ENCODE peak calls at places on chromosomes 2 and 18, in ten cellular contexts. One of them, this sample, is unnamed. For H3K4me1, the result is how much of the 10 kb centered on the place peaks cover.

GRCh38 chr2:228678110-228678509 is 496.6 kb upstream of the SPHKAP start:
- DNase-seq in IMR-90: no peak
- DNase-seq in A549: no peak
- DNase-seq in astrocyte: no peak
- DNase-seq in PC-3: no peak
- DNase-seq in mammary epithelial cell: no peak
- DNase-seq in uterus: no peak
- DNase-seq in psoas muscle: no peak
- DNase-seq in transverse colon: no peak
- DNase-seq in HCT116: no peak
- DNase-seq in this sample: no peak

GRCh38 chr2:150919899-150920298 is 341.8 kb downstream of the RBM43 start:
- DNase-seq in IMR-90: peak
- DNase-seq in A549: no peak
- DNase-seq in astrocyte: peak
- DNase-seq in PC-3: no peak
- DNase-seq in mammary epithelial cell: no peak
- DNase-seq in uterus: no peak
- DNase-seq in psoas muscle: no peak
- DNase-seq in transverse colon: no peak
- DNase-seq in HCT116: no peak
- DNase-seq in this sample: no peak

GRCh38 chr2:44546469-44547127 is 184.9 kb downstream of the CAMKMT start:
- DNase-seq in IMR-90: no peak
- DNase-seq in A549: no peak
- DNase-seq in astrocyte: no peak
- DNase-seq in PC-3: no peak
- DNase-seq in mammary epithelial cell: no peak
- DNase-seq in uterus: no peak
- DNase-seq in psoas muscle: no peak
- DNase-seq in transverse colon: no peak
- DNase-seq in HCT116: no peak
- DNase-seq in this sample: peak

GRCh38 chr2:102449370-102449974 is 23.6 kb upstream of the SLC9A4 start:
- DNase-seq in IMR-90: peak
- DNase-seq in A549: peak
- DNase-seq in astrocyte: peak
- DNase-seq in PC-3: peak
- DNase-seq in mammary epithelial cell: peak
- DNase-seq in uterus: peak
- DNase-seq in psoas muscle: peak
- DNase-seq in transverse colon: peak
- DNase-seq in HCT116: peak
- DNase-seq in this sample: peak

GRCh38 chr2:142907653-142908052 is 30.2 kb downstream of the KYNU start:
- DNase-seq in IMR-90: no peak
- DNase-seq in A549: no peak
- DNase-seq in astrocyte: no peak
- DNase-seq in PC-3: peak
- DNase-seq in mammary epithelial cell: peak
- DNase-seq in uterus: no peak
- DNase-seq in psoas muscle: no peak
- DNase-seq in transverse colon: no peak
- DNase-seq in HCT116: no peak
- DNase-seq in this sample: no peak

GRCh38 chr2:169662744-169663143 is 31.5 kb downstream of the CFAP210 start:
- DNase-seq in IMR-90: no peak
- DNase-seq in A549: no peak
- DNase-seq in astrocyte: no peak
- DNase-seq in PC-3: no peak
- DNase-seq in mammary epithelial cell: no peak
- DNase-seq in uterus: no peak
- DNase-seq in psoas muscle: no peak
- DNase-seq in transverse colon: no peak
- DNase-seq in HCT116: no peak
- DNase-seq in this sample: no peak

GRCh38 chr18:6057604-6058003 is 162.3 kb upstream of the TMEM200C start:
- DNase-seq in IMR-90: peak
- DNase-seq in A549: no peak
- DNase-seq in astrocyte: peak
- DNase-seq in PC-3: peak
- DNase-seq in mammary epithelial cell: no peak
- DNase-seq in uterus: no peak
- DNase-seq in psoas muscle: no peak
- DNase-seq in transverse colon: no peak
- DNase-seq in HCT116: no peak
- DNase-seq in this sample: peak

GRCh38 chr2:110105608-110106467 is 9.8 kb downstream of the MALL start:
- DNase-seq in IMR-90: peak
- DNase-seq in A549: peak
- DNase-seq in astrocyte: peak
- DNase-seq in PC-3: peak
- DNase-seq in mammary epithelial cell: peak
- DNase-seq in uterus: no peak
- DNase-seq in psoas muscle: no peak
- DNase-seq in transverse colon: peak
- DNase-seq in HCT116: peak
- DNase-seq in this sample: peak

GRCh38 chr18:23196119-23197004 is 61.1 kb downstream of the CABLES1 start:
- DNase-seq in IMR-90: no peak
- DNase-seq in A549: no peak
- DNase-seq in astrocyte: peak
- DNase-seq in PC-3: no peak
- DNase-seq in mammary epithelial cell: no peak
- DNase-seq in uterus: no peak
- DNase-seq in psoas muscle: no peak
- DNase-seq in transverse colon: no peak
- DNase-seq in HCT116: no peak
- DNase-seq in this sample: no peak

GRCh38 chr2:43480874-43481273 is 115.0 kb downstream of the THADA start:
- DNase-seq in IMR-90: no peak
- DNase-seq in A549: no peak
- DNase-seq in astrocyte: peak
- DNase-seq in PC-3: no peak
- DNase-seq in mammary epithelial cell: no peak
- DNase-seq in uterus: no peak
- DNase-seq in psoas muscle: no peak
- DNase-seq in transverse colon: no peak
- DNase-seq in HCT116: no peak
- DNase-seq in this sample: no peak

GRCh38 chr2:12469053-12469625 is 247.6 kb upstream of the TRIB2 start:
- DNase-seq in IMR-90: peak
- DNase-seq in A549: no peak
- DNase-seq in astrocyte: no peak
- DNase-seq in PC-3: no peak
- DNase-seq in mammary epithelial cell: no peak
- DNase-seq in uterus: no peak
- DNase-seq in psoas muscle: no peak
- DNase-seq in transverse colon: no peak
- DNase-seq in HCT116: no peak
- DNase-seq in this sample: no peak

GRCh38 chr18:55398858-55399257 is 189.1 kb downstream of the TCF4 start:
- DNase-seq in IMR-90: no peak
- DNase-seq in A549: no peak
- DNase-seq in astrocyte: no peak
- DNase-seq in PC-3: no peak
- DNase-seq in mammary epithelial cell: no peak
- DNase-seq in uterus: no peak
- DNase-seq in psoas muscle: no peak
- DNase-seq in transverse colon: no peak
- DNase-seq in HCT116: no peak
- DNase-seq in this sample: no peak

GRCh38 chr2:56539618-56540017 is 355.8 kb downstream of the CCDC85A start:
- DNase-seq in IMR-90: no peak
- DNase-seq in A549: no peak
- DNase-seq in astrocyte: no peak
- DNase-seq in PC-3: no peak
- DNase-seq in mammary epithelial cell: no peak
- DNase-seq in uterus: no peak
- DNase-seq in psoas muscle: no peak
- DNase-seq in transverse colon: no peak
- DNase-seq in HCT116: no peak
- DNase-seq in this sample: no peak

GRCh38 chr2:226796840-226797288 is 2.8 kb downstream of the IRS1 start:
- DNase-seq in IMR-90: peak
- DNase-seq in A549: no peak
- DNase-seq in astrocyte: no peak
- DNase-seq in PC-3: peak
- DNase-seq in mammary epithelial cell: no peak
- DNase-seq in uterus: peak
- DNase-seq in psoas muscle: peak
- DNase-seq in transverse colon: peak
- DNase-seq in HCT116: no peak
- DNase-seq in this sample: no peak

GRCh38 chr18:41266214-41266613 is 688.8 kb upstream of the PIK3C3 start:
- DNase-seq in IMR-90: no peak
- DNase-seq in A549: no peak
- DNase-seq in astrocyte: no peak
- DNase-seq in PC-3: no peak
- DNase-seq in mammary epithelial cell: no peak
- DNase-seq in uterus: no peak
- DNase-seq in psoas muscle: no peak
- DNase-seq in transverse colon: no peak
- DNase-seq in HCT116: no peak
- DNase-seq in this sample: no peak

GRCh38 chr18:22169889-22170420 is 566 bp downstream of the GATA6 start:
- DNase-seq in IMR-90: peak
- DNase-seq in A549: no peak
- DNase-seq in astrocyte: no peak
- DNase-seq in PC-3: peak
- DNase-seq in mammary epithelial cell: no peak
- DNase-seq in uterus: peak
- DNase-seq in psoas muscle: peak
- DNase-seq in transverse colon: no peak
- DNase-seq in HCT116: no peak
- DNase-seq in this sample: peak

GRCh38 chr18:22172594-22173049 is 3.2 kb downstream of the GATA6 start:
- DNase-seq in IMR-90: no peak
- DNase-seq in A549: no peak
- DNase-seq in astrocyte: no peak
- DNase-seq in PC-3: no peak
- DNase-seq in mammary epithelial cell: no peak
- DNase-seq in uterus: no peak
- DNase-seq in psoas muscle: no peak
- DNase-seq in transverse colon: no peak
- DNase-seq in HCT116: no peak
- DNase-seq in this sample: peak

GRCh38 chr18:22171839-22172582 is 2.6 kb downstream of the GATA6 start:
- DNase-seq in IMR-90: no peak
- DNase-seq in A549: no peak
- DNase-seq in astrocyte: no peak
- DNase-seq in PC-3: no peak
- DNase-seq in mammary epithelial cell: no peak
- DNase-seq in uterus: no peak
- DNase-seq in psoas muscle: no peak
- DNase-seq in transverse colon: no peak
- DNase-seq in HCT116: no peak
- DNase-seq in this sample: peak

GRCh38 chr18:22170421-22171262 is 1.3 kb downstream of the GATA6 start:
- DNase-seq in IMR-90: peak
- DNase-seq in A549: peak
- DNase-seq in astrocyte: peak
- DNase-seq in PC-3: peak
- DNase-seq in mammary epithelial cell: peak
- DNase-seq in uterus: peak
- DNase-seq in psoas muscle: peak
- DNase-seq in transverse colon: peak
- DNase-seq in HCT116: no peak
- DNase-seq in this sample: peak

GRCh38 chr18:22171263-22171838 is 2.0 kb downstream of the GATA6 start:
- DNase-seq in IMR-90: no peak
- DNase-seq in A549: no peak
- DNase-seq in astrocyte: no peak
- DNase-seq in PC-3: no peak
- DNase-seq in mammary epithelial cell: no peak
- DNase-seq in uterus: no peak
- DNase-seq in psoas muscle: no peak
- DNase-seq in transverse colon: no peak
- DNase-seq in HCT116: no peak
- DNase-seq in this sample: no peak
- H3K4me3 ChIP-seq in IMR-90: peak
- H3K4me3 ChIP-seq in A549: no peak
- H3K4me3 ChIP-seq in astrocyte: peak
- H3K4me3 ChIP-seq in PC-3: peak
- H3K4me3 ChIP-seq in mammary epithelial cell: peak
- H3K4me3 ChIP-seq in uterus: peak
- H3K4me3 ChIP-seq in psoas muscle: peak
- H3K4me3 ChIP-seq in transverse colon: peak
- H3K4me3 ChIP-seq in HCT116: no peak
- H3K4me3 ChIP-seq in this sample: peak

DNA sequence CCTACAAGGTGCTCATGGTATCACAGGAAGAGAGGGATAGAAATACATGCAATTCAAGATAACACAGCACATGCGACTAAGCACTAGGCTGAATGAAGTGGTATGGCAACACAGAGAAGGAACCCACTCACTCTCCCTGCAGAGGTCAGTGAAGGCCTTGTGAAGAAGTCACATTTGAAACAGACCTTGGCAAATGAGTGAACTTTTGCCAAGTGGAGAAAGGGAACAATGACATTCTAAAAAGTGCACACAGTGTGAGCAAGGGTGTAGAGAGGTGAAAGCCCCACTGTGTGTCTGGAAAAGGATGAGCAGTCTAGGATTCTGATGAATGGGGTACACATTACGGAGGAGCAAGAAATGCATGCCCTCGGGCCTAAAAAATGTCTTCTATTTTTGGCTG is 23.3 kb downstream of the KLF7 start:
- DNase-seq in IMR-90: no peak
- DNase-seq in A549: no peak
- DNase-seq in astrocyte: no peak
- DNase-seq in PC-3: no peak
- DNase-seq in mammary epithelial cell: no peak
- DNase-seq in uterus: no peak
- DNase-seq in psoas muscle: no peak
- DNase-seq in transverse colon: no peak
- DNase-seq in HCT116: no peak
- DNase-seq in this sample: peak
- TF ChIP-seq CTCF in IMR-90: no peak
- TF ChIP-seq CTCF in A549: no peak
- TF ChIP-seq CTCF in astrocyte: no peak
- TF ChIP-seq CTCF in PC-3: peak
- TF ChIP-seq CTCF in mammary epithelial cell: no peak
- TF ChIP-seq CTCF in uterus: no peak
- TF ChIP-seq CTCF in psoas muscle: peak
- TF ChIP-seq CTCF in transverse colon: no peak
- TF ChIP-seq CTCF in HCT116: no peak
- TF ChIP-seq CTCF in this sample: no peak

GRCh38 chr2:6814312-6814711 is 51.4 kb downstream of the CMPK2 start:
- DNase-seq in IMR-90: no peak
- DNase-seq in A549: no peak
- DNase-seq in astrocyte: no peak
- DNase-seq in PC-3: no peak
- DNase-seq in mammary epithelial cell: no peak
- DNase-seq in uterus: no peak
- DNase-seq in psoas muscle: no peak
- DNase-seq in transverse colon: no peak
- DNase-seq in HCT116: no peak
- DNase-seq in this sample: no peak
- H3K4me1 ChIP-seq in IMR-90: under half
- H3K4me1 ChIP-seq in A549: under half
- H3K4me1 ChIP-seq in astrocyte: under half
- H3K4me1 ChIP-seq in PC-3: under half
- H3K4me1 ChIP-seq in mammary epithelial cell: under half
- H3K4me1 ChIP-seq in uterus: under half
- H3K4me1 ChIP-seq in psoas muscle: under half
- H3K4me1 ChIP-seq in transverse colon: under half
- H3K4me1 ChIP-seq in HCT116: under half
- H3K4me1 ChIP-seq in this sample: under half

GRCh38 chr2:10378189-10378588 is 69.9 kb downstream of the ODC1 start:
- DNase-seq in IMR-90: no peak
- DNase-seq in A549: no peak
- DNase-seq in astrocyte: no peak
- DNase-seq in PC-3: no peak
- DNase-seq in mammary epithelial cell: no peak
- DNase-seq in uterus: no peak
- DNase-seq in psoas muscle: no peak
- DNase-seq in transverse colon: peak
- DNase-seq in HCT116: no peak
- DNase-seq in this sample: no peak
- H3K4me3 ChIP-seq in IMR-90: no peak
- H3K4me3 ChIP-seq in A549: no peak
- H3K4me3 ChIP-seq in astrocyte: no peak
- H3K4me3 ChIP-seq in PC-3: no peak
- H3K4me3 ChIP-seq in mammary epithelial cell: no peak
- H3K4me3 ChIP-seq in uterus: no peak
- H3K4me3 ChIP-seq in psoas muscle: no peak
- H3K4me3 ChIP-seq in transverse colon: no peak
- H3K4me3 ChIP-seq in HCT116: no peak
- H3K4me3 ChIP-seq in this sample: no peak

This sample was measured in cardiac muscle cell.